ENCODE peak calls at places on chromosomes 6 and 20, in five cellular contexts. P is CD8-positive, alpha-beta T cell; I is posterior vena cava; V is cerebellum; Y is stimulated activated CD4-positive, alpha-beta T cell treated with anti-CD3 and anti-CD28 coated beads, Interleukin-1b, Interleukin-23, amount 100 ng/mL, for 1 hour. A is an unnamed sample.

GRCh38 chr20:50992336-50992732 is 30.6 kb downstream of the KCNG1 start:
- DNase-seq in P (no peak), I (no peak), V (peak; percentile 40), Y (no peak), A (peak; percentile 71)

GRCh38 chr20:43096471-43096870 is 93.2 kb downstream of the PTPRT start:
- DNase-seq in P (no peak), I (no peak), V (peak; percentile 26), Y (no peak), A (peak; percentile 21)

GRCh38 chr6:167734662-167735497 is 91.8 kb upstream of the AFDN start:
- DNase-seq in P (no peak), I (no peak), V (no peak), Y (no peak), A (no peak)

GRCh38 chr20:19976595-19977372 is 40.4 kb upstream of the NAA20 start:
- DNase-seq in P (no peak), I (peak; percentile 88), V (no peak), Y (no peak), A (no peak)

GRCh38 chr20:19973920-19974620 is 43.1 kb upstream of the NAA20 start:
- DNase-seq in P (no peak), I (peak; percentile 88), V (no peak), Y (no peak), A (peak; percentile 20)

GRCh38 chr6:85614780-85615179 is 21.1 kb upstream of the SNX14 start:
- DNase-seq in P (no peak), I (peak; percentile 53), V (no peak), Y (no peak), A (no peak)

GRCh38 chr20:1478566-1478965 is 11.9 kb upstream of the NSFL1C start:
- DNase-seq in P (no peak), I (no peak), V (no peak), Y (no peak), A (no peak)

GRCh38 chr20:57231161-57231560 is 35.3 kb downstream of the BMP7 start:
- DNase-seq in P (no peak), I (no peak), V (no peak), Y (no peak), A (no peak)

GRCh38 chr20:11852189-11852588 is 65.5 kb upstream of the BTBD3 start:
- DNase-seq in P (no peak), I (no peak), V (no peak), Y (no peak), A (no peak)

GRCh38 chr20:23407770-23408467 is 13.4 kb downstream of the NAPB start:
- DNase-seq in P (no peak), I (no peak), V (no peak), Y (no peak), A (no peak)

GRCh38 chr6:140480852-140481251 is 1106.4 kb upstream of the CITED2 start:
- DNase-seq in P (no peak), I (no peak), V (no peak), Y (no peak), A (no peak)

GRCh38 chr6:114030767-114031166 is 59.8 kb upstream of the HDAC2 start:
- DNase-seq in P (no peak), I (no peak), V (no peak), Y (no peak), A (no peak)

GRCh38 chr6:105835373-105835772 is 250.8 kb upstream of the PRDM1 start:
- DNase-seq in P (no peak), I (no peak), V (no peak), Y (no peak), A (no peak)

GRCh38 chr6:11575408-11576033 is 38.0 kb downstream of the TMEM170B start:
- DNase-seq in P (peak; percentile 54), I (no peak), V (peak; percentile 41), Y (no peak), A (peak; percentile 83)

GRCh38 chr20:55216525-55217242 is 741.3 kb downstream of the DOK5 start:
- DNase-seq in P (no peak), I (no peak), V (no peak), Y (no peak), A (no peak)

GRCh38 chr6:135493218-135493961 is 4.2 kb downstream of the AHI1 start:
- DNase-seq in P (no peak), I (no peak), V (no peak), Y (no peak), A (no peak)

GRCh38 chr6:104134876-104135275 is 724.8 kb downstream of the HACE1 start:
- DNase-seq in P (no peak), I (no peak), V (no peak), Y (no peak), A (no peak)

GRCh38 chr6:105573138-105573537 is 170.3 kb upstream of the PREP start:
- DNase-seq in P (no peak), I (no peak), V (no peak), Y (no peak), A (no peak)

GRCh38 chr20:17747431-17747846 is 47.7 kb downstream of the BANF2 start:
- DNase-seq in P (no peak), I (no peak), V (no peak), Y (no peak), A (no peak)

GRCh38 chr6:1485678-1486077 is 96.3 kb downstream of the FOXF2 start:
- DNase-seq in P (no peak), I (peak; percentile 19), V (no peak), Y (no peak), A (no peak)

GRCh38 chr6:10099086-10099499 is 315.8 kb downstream of the TFAP2A start:
- DNase-seq in P (no peak), I (no peak), V (peak; percentile 19), Y (no peak), A (peak; percentile 72)

GRCh38 chr6:293185-294174 is 1.2 kb downstream of the DUSP22 start:
- DNase-seq in P (peak; percentile 62), I (peak; percentile 87), V (no peak), Y (no peak), A (no peak)

GRCh38 chr20:36460648-36461599 is 80.4 kb upstream of the MYL9 start:
- DNase-seq in P (peak; percentile 93), I (peak; percentile 98), V (peak; percentile 97), Y (peak; percentile 82), A (peak; percentile 87)

GRCh38 chr6:81999826-82000225 is 247.3 kb upstream of the TENT5A start:
- DNase-seq in P (no peak), I (no peak), V (no peak), Y (no peak), A (no peak)

A was measured in G401.